ENCODE peak calls at places on chromosomes 5 and 9, in nine cellular contexts. One of them, this sample, is unnamed.

GRCh38 chr5:41707853-41708603 is 162.2 kb downstream of the OXCT1 start:
- DNase-seq in MCF 10A: peak; percentile 56
- DNase-seq in NCI-H1105: peak; percentile 25
- DNase-seq in fibroblast of lung: peak; percentile 41
- DNase-seq in C1 segment of cervical spinal cord: no peak
- DNase-seq in T-helper 22 cell: no peak
- DNase-seq in stimulated activated CD4-positive, alpha-beta T cell treated with anti-CD3 and anti-CD28 coated beads, TNF-alpha, amount 100 ng/mL, for 1 hour: no peak
- DNase-seq in Peyer's patch: no peak
- DNase-seq in cardiac fibroblast: peak; percentile 73
- DNase-seq in this sample: peak; percentile 24

GRCh38 chr5:101067415-101067814 is 164.3 kb upstream of the ST8SIA4 start:
- DNase-seq in cardiac fibroblast: no peak
- DNase-seq in C1 segment of cervical spinal cord: no peak
- DNase-seq in stimulated activated CD4-positive, alpha-beta T cell treated with anti-CD3 and anti-CD28 coated beads, TNF-alpha, amount 100 ng/mL, for 1 hour: no peak
- DNase-seq in fibroblast of lung: peak; percentile 25
- DNase-seq in T-helper 22 cell: no peak
- DNase-seq in NCI-H1105: no peak
- DNase-seq in Peyer's patch: no peak
- DNase-seq in MCF 10A: no peak
- DNase-seq in this sample: no peak

GRCh38 chr5:171616002-171616780 is 169.4 kb upstream of the SMIM23 start:
- DNase-seq in fibroblast of lung: no peak
- DNase-seq in cardiac fibroblast: no peak
- DNase-seq in C1 segment of cervical spinal cord: no peak
- DNase-seq in Peyer's patch: no peak
- DNase-seq in NCI-H1105: no peak
- DNase-seq in MCF 10A: no peak
- DNase-seq in T-helper 22 cell: no peak
- DNase-seq in stimulated activated CD4-positive, alpha-beta T cell treated with anti-CD3 and anti-CD28 coated beads, TNF-alpha, amount 100 ng/mL, for 1 hour: no peak
- DNase-seq in this sample: no peak

GRCh38 chr9:32351845-32352244 is 32.6 kb upstream of the ACO1 start:
- DNase-seq in stimulated activated CD4-positive, alpha-beta T cell treated with anti-CD3 and anti-CD28 coated beads, TNF-alpha, amount 100 ng/mL, for 1 hour: no peak
- DNase-seq in MCF 10A: no peak
- DNase-seq in fibroblast of lung: peak; percentile 2
- DNase-seq in cardiac fibroblast: peak; percentile 5
- DNase-seq in NCI-H1105: no peak
- DNase-seq in T-helper 22 cell: no peak
- DNase-seq in Peyer's patch: no peak
- DNase-seq in C1 segment of cervical spinal cord: no peak
- DNase-seq in this sample: no peak

GRCh38 chr9:93245437-93245970 is 61.6 kb downstream of the WNK2 start:
- DNase-seq in fibroblast of lung: no peak
- DNase-seq in cardiac fibroblast: no peak
- DNase-seq in NCI-H1105: no peak
- DNase-seq in C1 segment of cervical spinal cord: no peak
- DNase-seq in stimulated activated CD4-positive, alpha-beta T cell treated with anti-CD3 and anti-CD28 coated beads, TNF-alpha, amount 100 ng/mL, for 1 hour: no peak
- DNase-seq in T-helper 22 cell: no peak
- DNase-seq in Peyer's patch: peak; percentile 54
- DNase-seq in MCF 10A: no peak
- DNase-seq in this sample: no peak

GRCh38 chr9:73116030-73116429 is 35.6 kb upstream of the ANXA1 start:
- DNase-seq in Peyer's patch: no peak
- DNase-seq in MCF 10A: no peak
- DNase-seq in NCI-H1105: no peak
- DNase-seq in fibroblast of lung: peak; percentile 89
- DNase-seq in C1 segment of cervical spinal cord: no peak
- DNase-seq in cardiac fibroblast: peak; percentile 54
- DNase-seq in T-helper 22 cell: no peak
- DNase-seq in stimulated activated CD4-positive, alpha-beta T cell treated with anti-CD3 and anti-CD28 coated beads, TNF-alpha, amount 100 ng/mL, for 1 hour: no peak
- DNase-seq in this sample: no peak

GRCh38 chr5:142844881-142845280 is 74.7 kb downstream of the ARHGAP26 start:
- DNase-seq in fibroblast of lung: no peak
- DNase-seq in stimulated activated CD4-positive, alpha-beta T cell treated with anti-CD3 and anti-CD28 coated beads, TNF-alpha, amount 100 ng/mL, for 1 hour: no peak
- DNase-seq in NCI-H1105: no peak
- DNase-seq in cardiac fibroblast: no peak
- DNase-seq in MCF 10A: no peak
- DNase-seq in C1 segment of cervical spinal cord: no peak
- DNase-seq in T-helper 22 cell: no peak
- DNase-seq in Peyer's patch: no peak
- DNase-seq in this sample: no peak

GRCh38 chr5:149656576-149657182 is 73.4 kb upstream of the PPARGC1B start:
- DNase-seq in stimulated activated CD4-positive, alpha-beta T cell treated with anti-CD3 and anti-CD28 coated beads, TNF-alpha, amount 100 ng/mL, for 1 hour: no peak
- DNase-seq in cardiac fibroblast: no peak
- DNase-seq in T-helper 22 cell: no peak
- DNase-seq in C1 segment of cervical spinal cord: no peak
- DNase-seq in fibroblast of lung: no peak
- DNase-seq in NCI-H1105: peak; percentile 45
- DNase-seq in MCF 10A: peak; percentile 80
- DNase-seq in Peyer's patch: peak; percentile 87
- DNase-seq in this sample: no peak

GRCh38 chr9:1051286-1052118 is 1.3 kb downstream of the DMRT2 start:
- DNase-seq in cardiac fibroblast: no peak
- DNase-seq in Peyer's patch: no peak
- DNase-seq in stimulated activated CD4-positive, alpha-beta T cell treated with anti-CD3 and anti-CD28 coated beads, TNF-alpha, amount 100 ng/mL, for 1 hour: no peak
- DNase-seq in MCF 10A: no peak
- DNase-seq in T-helper 22 cell: no peak
- DNase-seq in fibroblast of lung: peak; percentile 1
- DNase-seq in C1 segment of cervical spinal cord: no peak
- DNase-seq in NCI-H1105: peak; percentile 83
- DNase-seq in this sample: no peak

This sample was measured in foreskin melanocyte.